ENCODE peak calls at places on chromosome 6, in five cellular contexts. T is hypothalamus; U is NCI-H1417; R is fibroblast of mammary gland; G is activated CD4-positive, alpha-beta T cell treated with anti-CD3 and anti-CD28 coated beads for 24 hours. O is an unnamed sample.

GRCh38 chr6:106158816-106159215 is 72.7 kb downstream of the PRDM1 start:
- DNase-seq in R (no peak), U (no peak), G (no peak), T (no peak), O (no peak)

GRCh38 chr6:45432944-45433343 is 55.2 kb upstream of the SUPT3H start:
- DNase-seq in T (no peak), G (no peak), R (peak), U (no peak), O (no peak)

GRCh38 chr6:81636930-81637568 is 115.4 kb downstream of the TENT5A start:
- DNase-seq in R (peak), T (no peak), G (no peak), U (no peak), O (no peak)

GRCh38 chr6:112237644-112238043 is 16.7 kb downstream of the LAMA4 start:
- DNase-seq in R (peak), T (no peak), G (no peak), U (no peak), O (peak)

GRCh38 chr6:108735310-108735990 is 112.8 kb upstream of the ARMC2 start:
- DNase-seq in T (no peak), G (no peak), U (no peak), R (no peak), O (no peak)

GRCh38 chr6:110520992-110521543 is 44.7 kb upstream of the SLC22A16 start:
- DNase-seq in R (no peak), U (no peak), T (no peak), G (no peak), O (no peak)

GRCh38 chr6:73134588-73134987 is 90.7 kb downstream of the KHDC1L start:
- DNase-seq in G (no peak), T (no peak), U (no peak), R (peak), O (peak)

GRCh38 chr6:10322991-10323390 is 91.9 kb downstream of the TFAP2A start:
- DNase-seq in G (no peak), U (no peak), T (no peak), R (no peak), O (no peak)

GRCh38 chr6:158852312-158853071 is 33.3 kb upstream of the EZR start:
- DNase-seq in T (no peak), G (no peak), U (no peak), R (no peak), O (no peak)

GRCh38 chr6:150118208-150118607 is 24.6 kb upstream of the PPP1R14C start:
- DNase-seq in G (no peak), U (peak), R (no peak), T (no peak), O (no peak)

GRCh38 chr6:112177081-112177480 is 77.3 kb downstream of the LAMA4 start:
- DNase-seq in R (no peak), U (no peak), G (no peak), T (no peak), O (no peak)

GRCh38 chr6:22343864-22344263 is 47.0 kb upstream of the PRL start:
- DNase-seq in U (no peak), T (no peak), G (no peak), R (no peak), O (no peak)

GRCh38 chr6:51289041-51289440 is 470.4 kb downstream of the TFAP2B start:
- DNase-seq in G (no peak), U (no peak), T (no peak), R (peak), O (no peak)

GRCh38 chr6:29647927-29648642 is 8.8 kb upstream of the MOG start:
- DNase-seq in G (no peak), U (peak), R (peak), T (no peak), O (no peak)

GRCh38 chr6:8623441-8623840 is 188.1 kb upstream of the SLC35B3 start:
- DNase-seq in T (no peak), R (no peak), G (no peak), U (no peak), O (no peak)

GRCh38 chr6:151325075-151326050 is 66.0 kb downstream of the ZBTB2 start:
- DNase-seq in U (peak), G (no peak), T (peak), R (peak), O (no peak)

GRCh38 chr6:80269331-80269730 is 162.9 kb downstream of the BCKDHB start:
- DNase-seq in G (no peak), T (no peak), R (no peak), U (no peak), O (no peak)

O was measured in gastrocnemius medialis.